ENCODE peak calls at places on chromosome 1, in nine cellular contexts. J is iris pigment epithelial cell; I is brain microvascular endothelial cell; V is Right ventricle myocardium superior; T is mesendoderm; H is NCI-H1092 treated with DMSO at 0.1 percent for 48 hours; B is islet precursor cell; U is activated CD4-positive, alpha-beta T cell treated with anti-CD3 and anti-CD28 coated beads for 48 hours; Z is HFFc6. O is an unnamed sample.

GRCh38 chr1:92340154-92340553 is 41.3 kb downstream of the RPAP2 start:
- DNase-seq in Z (no peak), B (no peak), I (no peak), J (no peak), T (no peak), V (no peak), U (no peak), H (no peak), O (no peak)

GRCh38 chr1:225471453-225472301 is 43.8 kb upstream of the LBR start:
- DNase-seq in U (no peak), Z (no peak), I (no peak), J (no peak), V (peak), T (no peak), B (no peak), H (no peak), O (no peak)

GRCh38 chr1:204513117-204513716 is 3.0 kb upstream of the MDM4 start:
- DNase-seq in V (peak), T (no peak), I (no peak), H (no peak), B (no peak), U (peak), Z (no peak), J (no peak), O (peak)

GRCh38 chr1:178232108-178232507 is 138.2 kb downstream of the RASAL2 start:
- DNase-seq in Z (no peak), U (no peak), H (no peak), I (no peak), V (no peak), T (no peak), B (no peak), J (no peak), O (no peak)

GRCh38 chr1:235050911-235051360 is 77.7 kb downstream of the TOMM20 start:
- DNase-seq in Z (no peak), B (peak), I (peak), U (peak), V (no peak), T (peak), H (no peak), J (peak), O (no peak)

GRCh38 chr1:56064705-56065104 is 514.7 kb downstream of the PLPP3 start:
- DNase-seq in U (no peak), J (peak), H (no peak), B (no peak), V (no peak), I (peak), T (no peak), Z (peak), O (no peak)

GRCh38 chr1:199101139-199101538 is 462.3 kb downstream of the PTPRC start:
- DNase-seq in Z (no peak), H (no peak), T (no peak), V (no peak), U (no peak), I (no peak), B (no peak), J (no peak), O (no peak)

GRCh38 chr1:52253421-52253820 is 111.5 kb downstream of the ZFYVE9 start:
- DNase-seq in Z (no peak), I (no peak), U (no peak), T (no peak), V (no peak), J (no peak), H (no peak), B (no peak), O (no peak)

GRCh38 chr1:228315945-228316588 is 90.6 kb downstream of the TRIM11 start:
- DNase-seq in J (no peak), H (no peak), T (no peak), U (no peak), I (no peak), Z (no peak), B (peak), V (peak), O (no peak)

GRCh38 chr1:9721606-9722377 is 70.3 kb downstream of the PIK3CD start:
- DNase-seq in H (peak), I (peak), J (no peak), B (peak), U (peak), T (peak), Z (no peak), V (no peak), O (peak)

GRCh38 chr1:6603851-6604558 is 1.3 kb upstream of the KLHL21 start:
- DNase-seq in V (peak), T (peak), J (peak), U (peak), Z (peak), B (peak), I (peak), H (no peak), O (peak)

GRCh38 chr1:203271018-203271743 is 34.1 kb upstream of the BTG2 start:
- DNase-seq in H (peak), T (peak), J (peak), V (peak), I (peak), Z (peak), U (peak), B (no peak), O (peak)

GRCh38 chr1:160836981-160837557 is 25.6 kb downstream of the CD244 start:
- DNase-seq in H (no peak), U (no peak), Z (no peak), T (no peak), V (no peak), B (peak), I (no peak), J (no peak), O (no peak)

GRCh38 chr1:210709694-210710093 is 381.0 kb downstream of the HHAT start:
- DNase-seq in H (no peak), T (no peak), J (peak), Z (peak), V (no peak), I (no peak), B (no peak), U (no peak), O (no peak)

GRCh38 chr1:7558481-7558880 is 212.6 kb upstream of the VAMP3 start:
- DNase-seq in V (no peak), Z (no peak), J (no peak), T (no peak), H (no peak), I (no peak), B (no peak), U (no peak), O (no peak)

GRCh38 chr1:1245178-1245839 is 1.2 kb downstream of the C1QTNF12 start:
- DNase-seq in J (no peak), H (no peak), V (no peak), B (no peak), Z (no peak), T (no peak), I (no peak), U (no peak), O (no peak)

GRCh38 chr1:42323551-42323950 is 11.5 kb downstream of the FOXJ3 start:
- DNase-seq in H (no peak), J (no peak), V (no peak), Z (no peak), B (no peak), I (no peak), U (no peak), T (no peak), O (no peak)

GRCh38 chr1:225451340-225451739 is 23.5 kb upstream of the LBR start:
- DNase-seq in I (no peak), H (no peak), J (no peak), T (no peak), Z (no peak), U (no peak), B (no peak), V (no peak), O (no peak)

GRCh38 chr1:183032122-183032921 is 9.1 kb downstream of the LAMC1 start:
- DNase-seq in T (peak), J (peak), H (no peak), V (no peak), Z (no peak), B (peak), U (peak), I (peak), O (no peak)

GRCh38 chr1:201554789-201555592 is 16.1 kb downstream of the NAV1 start:
- DNase-seq in J (no peak), U (no peak), I (no peak), H (no peak), T (no peak), V (no peak), Z (no peak), B (no peak), O (no peak)

GRCh38 chr1:112061852-112062451 is 72.5 kb upstream of the KCND3 start:
- DNase-seq in I (no peak), U (peak), B (no peak), Z (no peak), V (no peak), H (no peak), J (no peak), T (no peak), O (no peak)

GRCh38 chr1:183633676-183634343 is 1.8 kb downstream of the ARPC5 start:
- DNase-seq in H (peak), T (peak), J (peak), Z (peak), B (peak), I (peak), U (peak), V (no peak), O (peak)

O was measured in activated naive CD8-positive, alpha-beta T cell treated with anti-CD3 and anti-CD28 coated beads for 36 hours.